ENCODE peak calls at places on chromosomes 6 and 20, in five cellular contexts. V is NB4, U is lower leg skin, W is heart left ventricle, C is HCT116. K is an unnamed sample.
A peak's percentile ranks its signal among the peaks of the same experiment; 100 is the strongest.

GRCh38 chr20:47535088-47535487 is 33.4 kb downstream of the NCOA3 start:
- DNase-seq in C (no peak), V (peak; percentile 27), U (no peak), W (no peak), K (no peak)

GRCh38 chr6:11459002-11459658 is 78.4 kb upstream of the TMEM170B start:
- DNase-seq in U (no peak), C (no peak), V (peak; percentile 42), W (no peak), K (no peak)

GRCh38 chr20:14634666-14635065 is 297.3 kb upstream of the FLRT3 start:
- DNase-seq in V (no peak), W (no peak), U (no peak), C (no peak), K (no peak)

GRCh38 chr6:54981647-54982046 is 135.1 kb downstream of the FAM83B start:
- DNase-seq in U (no peak), W (no peak), V (no peak), C (no peak), K (no peak)

GRCh38 chr20:20375862-20376261 is 8.0 kb downstream of the INSM1 start:
- DNase-seq in V (peak; percentile 41), U (no peak), C (no peak), W (no peak), K (no peak)

GRCh38 chr20:32544893-32545840 is 40.0 kb downstream of the NOL4L start:
- DNase-seq in U (no peak), C (no peak), W (no peak), V (peak; percentile 53), K (peak; percentile 53)

GRCh38 chr6:117417851-117418250 is 7.9 kb downstream of the ROS1 start:
- DNase-seq in U (no peak), V (no peak), W (no peak), C (no peak), K (no peak)

GRCh38 chr6:1515280-1515679 is 94.4 kb upstream of the FOXC1 start:
- DNase-seq in V (no peak), C (no peak), W (no peak), U (no peak), K (no peak)

GRCh38 chr6:170394980-170395379 is 88.4 kb downstream of the FAM120B start:
- DNase-seq in W (no peak), V (no peak), C (no peak), U (no peak), K (no peak)

GRCh38 chr6:28977351-28978136 is 27.6 kb downstream of the ZNF311 start:
- DNase-seq in V (peak; percentile 95), C (no peak), U (no peak), W (no peak), K (no peak)

GRCh38 chr6:71420693-71421328 is 132.2 kb downstream of the OGFRL1 start:
- DNase-seq in V (no peak), U (peak; percentile 94), W (peak; percentile 98), C (no peak), K (peak; percentile 75)

GRCh38 chr20:18190466-18191233 is 53.0 kb downstream of the KAT14 start:
- DNase-seq in V (no peak), C (no peak), W (no peak), U (no peak), K (no peak)

GRCh38 chr6:11747021-11747420 is 31.6 kb downstream of the ADTRP start:
- DNase-seq in U (no peak), C (no peak), W (no peak), V (no peak), K (no peak)

GRCh38 chr20:58233393-58233792 is 4.9 kb upstream of the ANKRD60 start:
- DNase-seq in C (no peak), U (no peak), V (no peak), W (no peak), K (no peak)

GRCh38 chr20:59961423-59961822 is 3.2 kb downstream of the CDH26 start:
- DNase-seq in W (no peak), V (no peak), U (no peak), C (no peak), K (no peak)

GRCh38 chr20:43904778-43905177 is 9.9 kb upstream of the TOX2 start:
- DNase-seq in U (no peak), W (no peak), C (no peak), V (no peak), K (no peak)

DNA sequence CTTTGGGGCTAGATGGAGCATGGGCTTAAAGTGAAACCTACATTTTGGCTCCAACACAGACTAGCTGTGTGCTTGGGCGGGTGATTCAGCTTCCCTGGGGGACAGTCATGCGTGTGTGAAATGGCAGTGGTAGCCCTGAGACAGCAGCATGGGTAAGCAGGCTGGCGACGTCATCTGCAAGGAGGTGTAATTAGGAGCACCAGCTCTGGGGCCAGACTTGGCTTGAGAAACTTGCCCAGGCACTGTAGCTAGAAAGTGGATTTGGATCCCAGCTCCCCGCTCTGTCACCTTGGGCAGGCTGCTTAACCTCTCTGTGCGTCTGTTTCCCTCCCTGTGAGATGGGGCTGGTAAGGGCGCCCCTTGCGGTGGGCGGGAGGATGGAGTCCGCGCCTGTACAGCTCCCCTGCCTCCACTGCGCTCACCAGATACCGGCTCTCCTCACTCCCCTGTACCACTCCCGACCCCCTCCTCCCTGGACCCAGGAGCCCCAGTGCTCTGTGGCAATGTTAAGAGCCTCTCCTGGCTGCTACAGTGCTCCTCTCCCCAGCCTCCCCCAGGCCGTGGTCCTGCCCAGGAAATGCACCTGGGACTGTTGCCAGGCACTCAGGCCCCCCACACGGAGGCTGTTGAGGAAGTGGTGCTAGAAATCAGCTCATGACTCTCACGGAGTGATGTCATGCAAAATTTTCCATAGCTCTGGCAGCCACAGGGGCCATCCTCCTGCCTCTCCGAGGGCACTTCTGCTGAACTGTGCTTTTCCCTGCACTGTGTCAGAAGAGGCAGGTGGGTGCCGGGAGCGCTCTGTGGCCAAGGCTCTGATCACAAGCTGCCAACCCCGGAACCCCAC is 44.6 kb downstream of the SYNJ2 start:
- DNase-seq in W (peak; percentile 91), U (peak; percentile 85), V (peak; percentile 90), C (no peak), K (peak; percentile 56)
- TF ChIP-seq POLR2A in W (no peak), U (no peak), V (no peak), C (no peak), K (no peak)

DNA sequence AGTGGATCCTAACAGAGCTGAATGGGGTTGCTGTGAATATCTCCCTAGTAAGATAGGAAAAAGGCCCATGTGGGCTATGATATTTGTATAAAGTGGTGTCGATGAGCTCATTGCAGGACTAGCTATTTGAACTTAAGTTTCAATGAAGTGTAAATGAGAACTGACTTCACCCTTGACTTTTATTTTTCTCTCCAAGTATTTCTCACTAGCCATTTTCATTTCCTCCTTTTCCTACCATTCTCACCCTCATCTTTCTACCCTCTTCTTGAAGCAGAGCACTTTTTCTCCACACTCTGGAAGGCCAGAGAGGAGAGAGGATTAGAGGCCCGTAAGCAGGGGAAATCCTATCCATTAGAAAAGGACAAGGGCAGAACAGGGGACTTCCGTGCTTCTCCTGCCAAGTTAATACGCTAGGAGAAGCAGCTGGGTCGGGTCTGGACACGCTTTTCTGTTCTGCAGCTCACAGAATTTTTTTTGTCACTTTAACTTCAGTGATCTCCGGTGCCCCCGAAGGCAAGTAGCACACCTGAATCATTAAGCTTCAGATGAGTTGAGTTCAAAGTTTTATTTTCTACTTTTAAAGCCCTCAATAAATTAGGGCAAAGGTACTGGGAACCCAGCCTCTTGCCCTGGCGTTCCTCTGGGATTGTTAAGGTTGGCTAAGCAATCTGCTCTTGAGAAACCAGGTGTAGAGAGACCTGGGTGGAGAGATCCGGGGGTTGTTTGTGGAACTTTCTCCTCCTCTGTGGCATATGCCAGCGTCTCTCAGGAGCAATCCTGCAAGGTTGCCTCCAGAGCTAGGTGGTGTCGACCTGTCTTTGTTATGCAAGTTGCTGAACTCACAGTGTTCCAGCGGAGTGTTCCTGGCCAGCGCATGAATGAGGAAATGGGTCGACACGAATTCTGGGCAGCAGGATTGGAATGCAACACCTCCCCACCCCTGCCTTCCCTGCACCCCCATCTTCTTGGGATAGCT is 56.2 kb upstream of the ARID1B start:
- DNase-seq in W (peak; percentile 18), U (peak; percentile 48), V (peak; percentile 30), C (no peak), K (no peak)
- TF ChIP-seq POLR2A in W (no peak), U (no peak), V (no peak), C (no peak), K (no peak)

GRCh38 chr20:45910670-45911485 is 1.1 kb downstream of the PLTP start:
- DNase-seq in W (peak; percentile 97), U (peak; percentile 99), C (peak; percentile 96), V (peak; percentile 100), K (peak; percentile 86)
- TF ChIP-seq POLR2A in W (no peak), U (no peak), C (no peak), V (peak; percentile 98), K (peak; percentile 68)

GRCh38 chr6:107314644-107315043 is 144.7 kb downstream of the PDSS2 start:
- DNase-seq in U (no peak), V (no peak), C (no peak), W (no peak), K (no peak)

GRCh38 chr6:107313776-107314175 is 145.6 kb downstream of the PDSS2 start:
- DNase-seq in V (no peak), C (no peak), W (no peak), U (no peak), K (no peak)

GRCh38 chr6:107318100-107318736 is 141.1 kb downstream of the PDSS2 start:
- DNase-seq in V (peak; percentile 84), U (no peak), W (peak; percentile 58), C (peak; percentile 26), K (peak; percentile 12)

GRCh38 chr6:107310362-107310761 is 149.0 kb downstream of the PDSS2 start:
- DNase-seq in C (no peak), W (no peak), U (no peak), V (no peak), K (no peak)

GRCh38 chr6:107315116-107315515 is 144.2 kb downstream of the PDSS2 start:
- DNase-seq in W (no peak), V (no peak), U (no peak), C (no peak), K (no peak)
- TF ChIP-seq POLR2A in W (no peak), V (no peak), U (no peak), C (no peak), K (no peak)

DNA sequence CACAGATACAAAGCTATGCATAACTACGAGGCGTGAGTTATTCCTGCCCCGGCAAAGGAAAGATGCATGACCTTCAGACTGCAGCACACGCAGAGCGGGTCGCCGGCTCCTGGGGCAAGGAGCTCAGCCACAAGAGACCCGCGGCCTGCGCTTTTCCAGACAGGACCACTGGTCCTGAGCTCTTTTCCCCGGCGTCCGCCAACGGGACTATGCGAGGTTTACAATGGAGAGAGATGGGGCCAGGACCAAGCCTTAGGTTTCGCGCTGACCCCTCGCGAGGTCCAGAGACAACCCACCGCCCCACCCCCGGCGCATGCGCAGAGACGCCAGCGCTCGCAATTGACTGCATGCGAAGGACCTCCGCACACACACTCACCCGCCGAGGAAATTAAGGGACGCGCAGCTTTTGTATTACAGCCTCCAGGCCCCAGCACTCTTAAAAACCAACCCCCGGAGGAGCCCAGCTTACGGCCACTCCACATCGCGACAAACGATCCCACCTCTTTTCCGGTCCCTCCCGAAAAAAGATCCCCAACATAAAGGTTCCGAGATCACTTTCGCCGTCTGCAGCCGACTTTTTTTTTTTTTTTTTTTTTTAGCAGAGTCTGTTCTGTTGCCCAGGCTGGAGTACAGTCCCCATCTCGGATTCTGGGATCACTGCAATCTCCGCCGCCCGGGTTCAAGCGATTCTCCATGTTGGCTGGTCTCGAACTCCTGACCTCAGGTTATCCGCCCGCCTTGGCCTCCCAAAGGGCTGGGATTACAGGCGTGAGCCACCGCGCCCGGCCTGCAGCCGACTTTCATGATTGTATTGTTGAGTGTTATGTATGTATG is at the start of gene COQ3:
- DNase-seq in V (peak; percentile 88), C (peak; percentile 57), W (peak; percentile 67), U (peak; percentile 28), K (peak; percentile 59)
- TF ChIP-seq POLR2A in V (no peak), C (peak; percentile 72), W (no peak), U (no peak), K (peak; percentile 53)

GRCh38 chr6:140636237-140636636 is 1261.8 kb upstream of the CITED2 start:
- DNase-seq in V (no peak), U (no peak), C (no peak), W (no peak), K (no peak)
- TF ChIP-seq POLR2A in V (no peak), U (no peak), C (no peak), W (no peak), K (no peak)

GRCh38 chr6:32968770-32969684 is 633 bp downstream of the BRD2 start:
- DNase-seq in U (peak; percentile 72), V (peak; percentile 90), C (peak; percentile 57), W (peak; percentile 85), K (peak; percentile 45)
- TF ChIP-seq POLR2A in U (no peak), V (peak; percentile 27), C (peak; percentile 3), W (no peak), K (peak; percentile 38)